ENCODE peak calls at places on chromosomes 1 and 21, in six cellular contexts. One of them, this sample, is unnamed.

GRCh38 chr21:16084776-16085364 is 355.1 kb downstream of the USP25 start:
- DNase-seq in tibial artery: peak; percentile 72
- DNase-seq in ovary: no peak
- DNase-seq in PC-9: peak; percentile 1
- DNase-seq in fibroblast of lung: peak; percentile 88
- DNase-seq in body of pancreas: no peak
- DNase-seq in this sample: no peak

GRCh38 chr1:226717256-226717909 is 21.7 kb downstream of the ITPKB start:
- DNase-seq in tibial artery: no peak
- DNase-seq in ovary: no peak
- DNase-seq in PC-9: no peak
- DNase-seq in fibroblast of lung: peak; percentile 25
- DNase-seq in body of pancreas: no peak
- DNase-seq in this sample: no peak

GRCh38 chr1:182299728-182300581 is 91.6 kb downstream of the GLUL start:
- DNase-seq in tibial artery: peak; percentile 48
- DNase-seq in ovary: peak; percentile 40
- DNase-seq in PC-9: peak; percentile 13
- DNase-seq in fibroblast of lung: peak; percentile 52
- DNase-seq in body of pancreas: peak; percentile 51
- DNase-seq in this sample: peak; percentile 69

GRCh38 chr1:31439276-31439675 is 26.3 kb downstream of the SERINC2 start:
- DNase-seq in tibial artery: no peak
- DNase-seq in ovary: no peak
- DNase-seq in PC-9: no peak
- DNase-seq in fibroblast of lung: no peak
- DNase-seq in body of pancreas: no peak
- DNase-seq in this sample: no peak

GRCh38 chr1:204073837-204074273 is 940 bp downstream of the SOX13 start:
- DNase-seq in tibial artery: no peak
- DNase-seq in ovary: peak; percentile 55
- DNase-seq in PC-9: no peak
- DNase-seq in fibroblast of lung: peak; percentile 32
- DNase-seq in body of pancreas: no peak
- DNase-seq in this sample: no peak

GRCh38 chr1:189606047-189606446 is 871.6 kb downstream of the BRINP3 start:
- DNase-seq in tibial artery: no peak
- DNase-seq in ovary: no peak
- DNase-seq in PC-9: no peak
- DNase-seq in fibroblast of lung: no peak
- DNase-seq in body of pancreas: no peak
- DNase-seq in this sample: no peak

GRCh38 chr21:28822882-28823335 is 169.8 kb downstream of the LTN1 start:
- DNase-seq in tibial artery: no peak
- DNase-seq in ovary: no peak
- DNase-seq in PC-9: peak; percentile 11
- DNase-seq in fibroblast of lung: peak; percentile 28
- DNase-seq in body of pancreas: no peak
- DNase-seq in this sample: no peak

GRCh38 chr1:26016944-26017545 is 4.5 kb upstream of the EXTL1 start:
- DNase-seq in tibial artery: no peak
- DNase-seq in ovary: no peak
- DNase-seq in PC-9: no peak
- DNase-seq in fibroblast of lung: peak; percentile 60
- DNase-seq in body of pancreas: no peak
- DNase-seq in this sample: no peak

GRCh38 chr1:108503062-108503740 is 53.1 kb downstream of the NBPF6 start:
- DNase-seq in tibial artery: no peak
- DNase-seq in ovary: no peak
- DNase-seq in PC-9: peak; percentile 79
- DNase-seq in fibroblast of lung: peak; percentile 90
- DNase-seq in body of pancreas: no peak
- DNase-seq in this sample: peak; percentile 61

GRCh38 chr1:103953386-103953785 is 203.7 kb downstream of the AMY1C start:
- DNase-seq in tibial artery: no peak
- DNase-seq in ovary: no peak
- DNase-seq in PC-9: no peak
- DNase-seq in fibroblast of lung: no peak
- DNase-seq in body of pancreas: no peak
- DNase-seq in this sample: no peak

GRCh38 chr1:110584045-110584444 is 22.1 kb downstream of the KCNA2 start:
- DNase-seq in tibial artery: no peak
- DNase-seq in ovary: no peak
- DNase-seq in PC-9: no peak
- DNase-seq in fibroblast of lung: no peak
- DNase-seq in body of pancreas: peak; percentile 3
- DNase-seq in this sample: no peak

GRCh38 chr1:165235777-165236285 is 120.7 kb downstream of the LMX1A start:
- DNase-seq in tibial artery: no peak
- DNase-seq in ovary: no peak
- DNase-seq in PC-9: no peak
- DNase-seq in fibroblast of lung: no peak
- DNase-seq in body of pancreas: peak; percentile 23
- DNase-seq in this sample: no peak

GRCh38 chr1:11519629-11520031 is 40.7 kb downstream of the DISP3 start:
- DNase-seq in tibial artery: peak; percentile 7
- DNase-seq in ovary: peak; percentile 6
- DNase-seq in PC-9: no peak
- DNase-seq in fibroblast of lung: no peak
- DNase-seq in body of pancreas: no peak
- DNase-seq in this sample: no peak

GRCh38 chr1:172254521-172255222 is 165.8 kb upstream of the C1orf105 start:
- DNase-seq in tibial artery: no peak
- DNase-seq in ovary: no peak
- DNase-seq in PC-9: no peak
- DNase-seq in fibroblast of lung: peak; percentile 97
- DNase-seq in body of pancreas: no peak
- DNase-seq in this sample: no peak

GRCh38 chr1:2230781-2231666 is 2.9 kb downstream of the SKI start:
- DNase-seq in tibial artery: peak; percentile 45
- DNase-seq in ovary: peak; percentile 63
- DNase-seq in PC-9: no peak
- DNase-seq in fibroblast of lung: no peak
- DNase-seq in body of pancreas: no peak
- DNase-seq in this sample: no peak

GRCh38 chr1:239810071-239810481 is 281.6 kb upstream of the FMN2 start:
- DNase-seq in tibial artery: no peak
- DNase-seq in ovary: no peak
- DNase-seq in PC-9: no peak
- DNase-seq in fibroblast of lung: peak; percentile 79
- DNase-seq in body of pancreas: no peak
- DNase-seq in this sample: no peak

GRCh38 chr1:145707183-145707867 is at the start of gene PDZK1:
- DNase-seq in tibial artery: no peak
- DNase-seq in ovary: no peak
- DNase-seq in PC-9: peak; percentile 38
- DNase-seq in fibroblast of lung: no peak
- DNase-seq in body of pancreas: peak; percentile 43
- DNase-seq in this sample: peak; percentile 88

GRCh38 chr1:26950602-26951001 is 9.7 kb downstream of the KDF1 start:
- DNase-seq in tibial artery: no peak
- DNase-seq in ovary: no peak
- DNase-seq in PC-9: no peak
- DNase-seq in fibroblast of lung: no peak
- DNase-seq in body of pancreas: no peak
- DNase-seq in this sample: no peak

GRCh38 chr1:190452272-190452848 is 25.3 kb downstream of the BRINP3 start:
- DNase-seq in tibial artery: no peak
- DNase-seq in ovary: no peak
- DNase-seq in PC-9: no peak
- DNase-seq in fibroblast of lung: no peak
- DNase-seq in body of pancreas: no peak
- DNase-seq in this sample: no peak

GRCh38 chr1:108200627-108201106 is 524 bp upstream of the SLC25A24 start:
- DNase-seq in tibial artery: peak; percentile 47
- DNase-seq in ovary: no peak
- DNase-seq in PC-9: peak; percentile 42
- DNase-seq in fibroblast of lung: peak; percentile 88
- DNase-seq in body of pancreas: peak; percentile 37
- DNase-seq in this sample: peak; percentile 12

GRCh38 chr1:85464497-85465098 is 361 bp downstream of the DDAH1 start:
- DNase-seq in tibial artery: peak; percentile 57
- DNase-seq in ovary: peak; percentile 68
- DNase-seq in PC-9: peak; percentile 61
- DNase-seq in fibroblast of lung: peak; percentile 85
- DNase-seq in body of pancreas: peak; percentile 72
- DNase-seq in this sample: peak; percentile 66

GRCh38 chr1:245156736-245157505 is 2.1 kb downstream of the KIF26B start:
- DNase-seq in tibial artery: no peak
- DNase-seq in ovary: no peak
- DNase-seq in PC-9: no peak
- DNase-seq in fibroblast of lung: peak; percentile 62
- DNase-seq in body of pancreas: no peak
- DNase-seq in this sample: peak; percentile 72

GRCh38 chr1:28773105-28773504 is 36.4 kb downstream of the YTHDF2 start:
- DNase-seq in tibial artery: no peak
- DNase-seq in ovary: no peak
- DNase-seq in PC-9: no peak
- DNase-seq in fibroblast of lung: no peak
- DNase-seq in body of pancreas: no peak
- DNase-seq in this sample: no peak

GRCh38 chr1:209643295-209644020 is 8.8 kb downstream of the LAMB3 start:
- DNase-seq in tibial artery: peak; percentile 45
- DNase-seq in ovary: peak; percentile 71
- DNase-seq in PC-9: no peak
- DNase-seq in fibroblast of lung: peak; percentile 55
- DNase-seq in body of pancreas: peak; percentile 48
- DNase-seq in this sample: no peak

GRCh38 chr1:212218911-212219310 is 66.3 kb upstream of the PPP2R5A start:
- DNase-seq in tibial artery: no peak
- DNase-seq in ovary: no peak
- DNase-seq in PC-9: no peak
- DNase-seq in fibroblast of lung: peak; percentile 89
- DNase-seq in body of pancreas: no peak
- DNase-seq in this sample: no peak

GRCh38 chr21:31559368-31560119 is 99.9 kb upstream of the SOD1 start:
- DNase-seq in tibial artery: peak; percentile 64
- DNase-seq in ovary: peak; percentile 93
- DNase-seq in PC-9: peak; percentile 95
- DNase-seq in fibroblast of lung: peak; percentile 97
- DNase-seq in body of pancreas: peak; percentile 80
- DNase-seq in this sample: peak; percentile 97

GRCh38 chr21:26112979-26113378 is 57.6 kb downstream of the APP start:
- DNase-seq in tibial artery: no peak
- DNase-seq in ovary: no peak
- DNase-seq in PC-9: no peak
- DNase-seq in fibroblast of lung: no peak
- DNase-seq in body of pancreas: no peak
- DNase-seq in this sample: no peak

GRCh38 chr1:86648255-86648654 is 56.1 kb upstream of the SH3GLB1 start:
- DNase-seq in tibial artery: no peak
- DNase-seq in ovary: no peak
- DNase-seq in PC-9: no peak
- DNase-seq in fibroblast of lung: peak; percentile 76
- DNase-seq in body of pancreas: no peak
- DNase-seq in this sample: no peak

GRCh38 chr21:25909341-25909740 is 174.6 kb downstream of the GABPA start:
- DNase-seq in tibial artery: no peak
- DNase-seq in ovary: no peak
- DNase-seq in PC-9: no peak
- DNase-seq in fibroblast of lung: no peak
- DNase-seq in body of pancreas: no peak
- DNase-seq in this sample: no peak

GRCh38 chr1:186418503-186418902 is 42.4 kb downstream of the PDC start:
- DNase-seq in tibial artery: no peak
- DNase-seq in ovary: no peak
- DNase-seq in PC-9: no peak
- DNase-seq in fibroblast of lung: no peak
- DNase-seq in body of pancreas: no peak
- DNase-seq in this sample: no peak

GRCh38 chr1:193181526-193181925 is 4.9 kb downstream of the B3GALT2 start:
- DNase-seq in tibial artery: no peak
- DNase-seq in ovary: no peak
- DNase-seq in PC-9: no peak
- DNase-seq in fibroblast of lung: peak; percentile 39
- DNase-seq in body of pancreas: no peak
- DNase-seq in this sample: no peak

GRCh38 chr1:119327066-119327435 is 41.5 kb upstream of the HAO2 start:
- DNase-seq in tibial artery: no peak
- DNase-seq in ovary: no peak
- DNase-seq in PC-9: no peak
- DNase-seq in fibroblast of lung: peak; percentile 12
- DNase-seq in body of pancreas: no peak
- DNase-seq in this sample: no peak

GRCh38 chr1:119326251-119326650 is 42.3 kb upstream of the HAO2 start:
- DNase-seq in tibial artery: no peak
- DNase-seq in ovary: no peak
- DNase-seq in PC-9: no peak
- DNase-seq in fibroblast of lung: no peak
- DNase-seq in body of pancreas: no peak
- DNase-seq in this sample: no peak

GRCh38 chr1:119321661-119322419 is 46.7 kb upstream of the HAO2 start:
- DNase-seq in tibial artery: no peak
- DNase-seq in ovary: no peak
- DNase-seq in PC-9: no peak
- DNase-seq in fibroblast of lung: no peak
- DNase-seq in body of pancreas: no peak
- DNase-seq in this sample: no peak

GRCh38 chr1:119323216-119323982 is 45.2 kb upstream of the HAO2 start:
- DNase-seq in tibial artery: no peak
- DNase-seq in ovary: no peak
- DNase-seq in PC-9: no peak
- DNase-seq in fibroblast of lung: no peak
- DNase-seq in body of pancreas: no peak
- DNase-seq in this sample: no peak

GRCh38 chr1:119324198-119324597 is 44.4 kb upstream of the HAO2 start:
- DNase-seq in tibial artery: no peak
- DNase-seq in ovary: no peak
- DNase-seq in PC-9: no peak
- DNase-seq in fibroblast of lung: no peak
- DNase-seq in body of pancreas: no peak
- DNase-seq in this sample: no peak
- H3K4me1 ChIP-seq in tibial artery: no peaks in the 10 kb centered on the region
- H3K4me1 ChIP-seq in ovary: no peaks in the 10 kb centered on the region
- H3K4me1 ChIP-seq in PC-9: no peaks in the 10 kb centered on the region
- H3K4me1 ChIP-seq in fibroblast of lung: no peaks in the 10 kb centered on the region
- H3K4me1 ChIP-seq in body of pancreas: peaks cover 6% of the 10 kb centered on the region
- H3K4me1 ChIP-seq in this sample: no peaks in the 10 kb centered on the region

GRCh38 chr1:171220551-171221175 is 27.6 kb upstream of the FMO1 start:
- DNase-seq in tibial artery: no peak
- DNase-seq in ovary: peak; percentile 21
- DNase-seq in PC-9: no peak
- DNase-seq in fibroblast of lung: peak; percentile 78
- DNase-seq in body of pancreas: no peak
- DNase-seq in this sample: no peak
- H3K4me3 ChIP-seq in tibial artery: no peak overlapping the region
- H3K4me3 ChIP-seq in ovary: peak overlapping the region; percentile 5
- H3K4me3 ChIP-seq in PC-9: no peak overlapping the region
- H3K4me3 ChIP-seq in fibroblast of lung: peak overlapping the region; percentile 25
- H3K4me3 ChIP-seq in body of pancreas: no peak overlapping the region
- H3K4me3 ChIP-seq in this sample: no peak overlapping the region

GRCh38 chr1:937521-937920 is 13.8 kb downstream of the SAMD11 start:
- DNase-seq in tibial artery: no peak
- DNase-seq in ovary: no peak
- DNase-seq in PC-9: no peak
- DNase-seq in fibroblast of lung: no peak
- DNase-seq in body of pancreas: no peak
- DNase-seq in this sample: no peak
- H3K27me3 ChIP-seq in tibial artery: peaks cover 84% of the 10 kb centered on the region
- H3K27me3 ChIP-seq in ovary: peaks cover 15% of the 10 kb centered on the region
- H3K27me3 ChIP-seq in PC-9: peaks cover 40% of the 10 kb centered on the region
- H3K27me3 ChIP-seq in fibroblast of lung: peaks cover 6% of the 10 kb centered on the region
- H3K27me3 ChIP-seq in body of pancreas: peaks cover 44% of the 10 kb centered on the region
- H3K27me3 ChIP-seq in this sample: peaks cover 6% of the 10 kb centered on the region

GRCh38 chr1:206895320-206895719 is 1.9 kb upstream of the IL24 start:
- DNase-seq in tibial artery: no peak
- DNase-seq in ovary: no peak
- DNase-seq in PC-9: peak; percentile 71
- DNase-seq in fibroblast of lung: no peak
- DNase-seq in body of pancreas: no peak
- DNase-seq in this sample: no peak
- H3K4me1 ChIP-seq in tibial artery: no peaks in the 10 kb centered on the region
- H3K4me1 ChIP-seq in ovary: peaks cover 10% of the 10 kb centered on the region
- H3K4me1 ChIP-seq in PC-9: peaks cover 37% of the 10 kb centered on the region
- H3K4me1 ChIP-seq in fibroblast of lung: peaks cover 52% of the 10 kb centered on the region
- H3K4me1 ChIP-seq in body of pancreas: peaks cover 18% of the 10 kb centered on the region
- H3K4me1 ChIP-seq in this sample: no peaks in the 10 kb centered on the region

This sample was measured in Caco-2.